ENCODE peak calls at places on chromosomes 2 and 18, in eight cellular contexts. W is activated CD4-positive, alpha-beta T cell treated with anti-CD3 and anti-CD28 coated beads, Interleukin-2, amount 50 U/mL, for 1 hour; K is RWPE1; B is Ammon's horn; X is B cell; Q is tibial artery; M is AG09319; L is neural crest cell. H is an unnamed sample.
A peak's percentile ranks its signal among the peaks of the same experiment; 100 is the strongest.

GRCh38 chr2:154758871-154759270 is 60.4 kb downstream of the KCNJ3 start:
- DNase-seq in W (no peak), K (no peak), B (no peak), X (no peak), Q (no peak), M (no peak), L (no peak), H (no peak)

GRCh38 chr18:13640266-13640860 is 86.0 kb downstream of the FAM210A start:
- DNase-seq in W (no peak), K (no peak), B (no peak), X (no peak), Q (no peak), M (no peak), L (no peak), H (no peak)

GRCh38 chr2:24466871-24467870 is 23.9 kb upstream of the NCOA1 start:
- DNase-seq in W (no peak), K (no peak), B (no peak), X (no peak), Q (no peak), M (no peak), L (no peak), H (no peak)

GRCh38 chr18:3814840-3815239 is 364.9 kb downstream of the TGIF1 start:
- DNase-seq in W (no peak), K (no peak), B (no peak), X (no peak), Q (no peak), M (no peak), L (no peak), H (no peak)

GRCh38 chr2:206068207-206068606 is 17.8 kb downstream of the INO80D start:
- DNase-seq in W (no peak), K (no peak), B (no peak), X (no peak), Q (no peak), M (no peak), L (no peak), H (no peak)

GRCh38 chr2:127771756-127772155 is 39.2 kb downstream of the WDR33 start:
- DNase-seq in W (no peak), K (peak; percentile 83), B (no peak), X (no peak), Q (no peak), M (no peak), L (no peak), H (no peak)

GRCh38 chr18:58762781-58763171 is 91.5 kb downstream of the MALT1 start:
- DNase-seq in W (no peak), K (no peak), B (no peak), X (no peak), Q (no peak), M (no peak), L (no peak), H (no peak)

GRCh38 chr2:2733818-2734217 is 402.7 kb upstream of the MYT1L start:
- DNase-seq in W (no peak), K (no peak), B (no peak), X (no peak), Q (no peak), M (no peak), L (no peak), H (no peak)

GRCh38 chr18:75141734-75142133 is 67.2 kb downstream of the PTGR3 start:
- DNase-seq in W (no peak), K (no peak), B (peak; percentile 0), X (peak; percentile 14), Q (no peak), M (no peak), L (no peak), H (no peak)

GRCh38 chr2:101679037-101679726 is 18.3 kb upstream of the MAP4K4 start:
- DNase-seq in W (no peak), K (no peak), B (no peak), X (no peak), Q (no peak), M (no peak), L (no peak), H (no peak)

GRCh38 chr2:236085211-236085610 is 83.0 kb downstream of the GBX2 start:
- DNase-seq in W (no peak), K (no peak), B (peak; percentile 27), X (no peak), Q (no peak), M (no peak), L (no peak), H (no peak)

GRCh38 chr2:186714611-186715010 is 20.8 kb downstream of the FAM171B start:
- DNase-seq in W (no peak), K (no peak), B (no peak), X (no peak), Q (no peak), M (no peak), L (no peak), H (no peak)

GRCh38 chr2:112312821-112313220 is 37.4 kb downstream of the ZC3H6 start:
- DNase-seq in W (no peak), K (no peak), B (no peak), X (no peak), Q (no peak), M (no peak), L (no peak), H (no peak)

GRCh38 chr2:27042159-27042661 is 9.3 kb upstream of the AGBL5 start:
- DNase-seq in W (no peak), K (no peak), B (no peak), X (peak; percentile 73), Q (no peak), M (no peak), L (no peak), H (no peak)

GRCh38 chr2:148999451-148999891 is 39.0 kb upstream of the LYPD6B start:
- DNase-seq in W (no peak), K (no peak), B (no peak), X (no peak), Q (no peak), M (no peak), L (no peak), H (no peak)

GRCh38 chr2:220143336-220143735 is 515.9 kb downstream of the SLC4A3 start:
- DNase-seq in W (no peak), K (peak; percentile 54), B (no peak), X (no peak), Q (no peak), M (peak; percentile 19), L (no peak), H (no peak)

GRCh38 chr2:66575625-66576371 is 140.9 kb downstream of the MEIS1 start:
- DNase-seq in W (no peak), K (no peak), B (no peak), X (no peak), Q (no peak), M (no peak), L (peak; percentile 45), H (no peak)

GRCh38 chr2:229282758-229283546 is 11.9 kb upstream of the PID1 start:
- DNase-seq in W (no peak), K (peak; percentile 75), B (no peak), X (no peak), Q (peak; percentile 77), M (peak; percentile 70), L (no peak), H (no peak)

GRCh38 chr2:190408538-190409271 is 550 bp downstream of the MFSD6 start:
- DNase-seq in W (peak; percentile 77), K (peak; percentile 40), B (peak; percentile 78), X (peak; percentile 75), Q (peak; percentile 41), M (no peak), L (peak; percentile 6), H (peak; percentile 78)

GRCh38 chr2:37842732-37843353 is 82.2 kb upstream of the RMDN2 start:
- DNase-seq in W (no peak), K (no peak), B (no peak), X (no peak), Q (no peak), M (no peak), L (no peak), H (no peak)

GRCh38 chr2:239918749-239919148 is 106.4 kb downstream of the NDUFA10 start:
- DNase-seq in W (no peak), K (no peak), B (no peak), X (no peak), Q (no peak), M (no peak), L (no peak), H (no peak)

GRCh38 chr18:79962835-79963657 is 1.4 kb upstream of the HSBP1L1 start:
- DNase-seq in W (peak; percentile 54), K (no peak), B (no peak), X (peak; percentile 61), Q (no peak), M (no peak), L (no peak), H (peak; percentile 56)

GRCh38 chr2:110101911-110102774 is 13.5 kb downstream of the MALL start:
- DNase-seq in W (no peak), K (peak; percentile 64), B (no peak), X (no peak), Q (no peak), M (no peak), L (no peak), H (no peak)

GRCh38 chr2:122244830-122245229 is 489.4 kb downstream of the TSN start:
- DNase-seq in W (no peak), K (no peak), B (no peak), X (no peak), Q (no peak), M (no peak), L (no peak), H (no peak)

GRCh38 chr2:170249761-170250160 is 71.8 kb downstream of the MYO3B start:
- DNase-seq in W (no peak), K (no peak), B (no peak), X (no peak), Q (no peak), M (no peak), L (no peak), H (no peak)